ENCODE peak calls at places on chromosomes 3 and 15, in eight cellular contexts. X is HT1080, D is NCI-H1092, V is RWPE1, O is NCI-H1105, H is EL, I is left cardiac atrium, F is hippocampal formation. Y is an unnamed sample.

GRCh38 chr15:93454788-93455187 is 365.8 kb upstream of the RGMA start:
- DNase-seq in D (no peak), I (no peak), V (no peak), H (no peak), F (no peak), O (no peak), X (no peak), Y (no peak)

GRCh38 chr15:34726407-34727100 is 28.2 kb downstream of the GJD2 start:
- DNase-seq in D (no peak), O (no peak), X (no peak), H (peak), I (no peak), F (no peak), V (no peak), Y (no peak)

GRCh38 chr3:103818800-103819199 is 1384.0 kb downstream of the ZPLD1 start:
- DNase-seq in I (no peak), D (no peak), O (no peak), X (no peak), H (no peak), F (no peak), V (no peak), Y (no peak)

GRCh38 chr3:29655016-29655415 is 374.1 kb downstream of the RBMS3 start:
- DNase-seq in X (no peak), O (no peak), V (no peak), I (no peak), D (no peak), H (no peak), F (no peak), Y (no peak)

GRCh38 chr15:46280753-46281521 is 646.1 kb downstream of the SQOR start:
- DNase-seq in O (peak), H (no peak), I (no peak), X (peak), V (no peak), D (peak), F (no peak), Y (no peak)

GRCh38 chr3:169966951-169967915 is 626 bp downstream of the SEC62 start:
- DNase-seq in F (no peak), I (peak), D (peak), H (peak), O (peak), V (peak), X (peak), Y (peak)

GRCh38 chr3:84960994-84961393 is 2.2 kb downstream of the CADM2 start:
- DNase-seq in I (no peak), D (no peak), O (no peak), X (no peak), H (no peak), V (no peak), F (no peak), Y (no peak)

GRCh38 chr3:41198526-41198925 is 779 bp upstream of the CTNNB1 start:
- DNase-seq in O (peak), I (peak), D (peak), X (no peak), H (peak), F (no peak), V (no peak), Y (peak)

GRCh38 chr15:57387644-57388076 is 11.4 kb downstream of the CGNL1 start:
- DNase-seq in V (no peak), I (no peak), D (no peak), X (no peak), O (peak), H (no peak), F (no peak), Y (no peak)

GRCh38 chr3:147914532-147914931 is 505.4 kb downstream of the ZIC1 start:
- DNase-seq in I (no peak), D (no peak), H (no peak), F (no peak), O (no peak), X (no peak), V (no peak), Y (no peak)

GRCh38 chr3:25540187-25540765 is 112.2 kb downstream of the RARB start:
- DNase-seq in I (no peak), V (no peak), O (no peak), X (no peak), D (no peak), F (no peak), H (no peak), Y (no peak)

GRCh38 chr3:142958707-142959106 is 4.8 kb downstream of the PAQR9 start:
- DNase-seq in I (peak), F (no peak), O (no peak), V (peak), H (peak), X (peak), D (no peak), Y (no peak)

GRCh38 chr3:30646181-30646876 is 39.9 kb downstream of the TGFBR2 start:
- DNase-seq in X (no peak), V (no peak), H (no peak), O (no peak), D (no peak), F (no peak), I (no peak), Y (no peak)

GRCh38 chr3:87997298-87997697 is 61.5 kb downstream of the CGGBP1 start:
- DNase-seq in F (no peak), D (no peak), V (no peak), I (no peak), O (no peak), H (peak), X (peak), Y (no peak)

GRCh38 chr3:114442251-114442650 is 148.4 kb downstream of the TIGIT start:
- DNase-seq in D (no peak), V (no peak), F (no peak), I (no peak), H (peak), O (no peak), X (peak), Y (no peak)

GRCh38 chr3:189392969-189393368 is 221.2 kb downstream of the TPRG1 start:
- DNase-seq in V (peak), I (no peak), O (no peak), D (no peak), X (peak), F (no peak), H (peak), Y (no peak)

GRCh38 chr3:49131576-49131975 is 1.3 kb downstream of the LAMB2 start:
- DNase-seq in V (no peak), F (no peak), X (no peak), O (no peak), I (no peak), H (no peak), D (no peak), Y (no peak)

GRCh38 chr15:92082217-92082843 is 228.8 kb downstream of the SLCO3A1 start:
- DNase-seq in X (peak), O (peak), H (peak), D (peak), I (peak), V (peak), F (peak), Y (peak)

GRCh38 chr15:91338763-91339162 is 238.7 kb downstream of the SV2B start:
- DNase-seq in D (no peak), F (no peak), I (no peak), O (no peak), V (peak), X (peak), H (peak), Y (no peak)

GRCh38 chr15:77623008-77623877 is 9.5 kb downstream of the LINGO1 start:
- DNase-seq in H (no peak), I (no peak), V (no peak), D (no peak), F (no peak), X (no peak), O (no peak), Y (no peak)

GRCh38 chr3:31544634-31545033 is 11.9 kb downstream of the STT3B start:
- DNase-seq in F (no peak), V (no peak), X (no peak), D (no peak), H (no peak), O (no peak), I (peak), Y (peak)

GRCh38 chr15:78167227-78167888 is 18.2 kb downstream of the IDH3A start:
- DNase-seq in O (no peak), D (no peak), F (no peak), H (no peak), V (no peak), X (no peak), I (no peak), Y (no peak)

GRCh38 chr3:54863366-54863765 is 64.5 kb downstream of the LRTM1 start:
- DNase-seq in O (no peak), H (peak), D (no peak), I (no peak), V (no peak), F (no peak), X (peak), Y (no peak)

GRCh38 chr3:152071924-152072323 is 196.8 kb upstream of the MBNL1 start:
- DNase-seq in V (peak), D (no peak), O (no peak), I (no peak), F (no peak), H (peak), X (peak), Y (no peak)

GRCh38 chr15:95368211-95368610 is 962.3 kb upstream of the NR2F2 start:
- DNase-seq in I (peak), H (no peak), O (no peak), V (no peak), X (peak), D (no peak), F (no peak), Y (no peak)

Y was measured in body of pancreas.